ENCODE peak calls at places on chromosomes 12 and 14, in seven cellular contexts. D is CD8-positive, alpha-beta T cell; A is WTC11; G is activated CD8-positive, alpha-beta T cell treated with anti-CD3 and anti-CD28 coated beads, Interleukin-2, amount 10 ng/mL, durations not matched to agents 7 days and 5 days; W is left lung; X is stimulated activated naive CD8-positive, alpha-beta T cell treated with anti-CD3 and anti-CD28 coated beads, Interleukin-15, amount 100 ng/mL, for 72 hours; Q is aorta. B is an unnamed sample.

GRCh38 chr12:24424376-24424775 is 474.9 kb upstream of the SOX5 start:
- ATAC-seq in D (no peak), A (no peak), G (no peak), W (no peak), X (no peak), Q (no peak), B (no peak)

GRCh38 chr14:68921666-68922065 is 57.4 kb downstream of the ACTN1 start:
- ATAC-seq in D (no peak), A (peak), G (no peak), W (no peak), X (no peak), Q (no peak), B (no peak)

GRCh38 chr12:47882796-47883546 is 21.8 kb downstream of the VDR start:
- ATAC-seq in D (peak), A (peak), G (peak), W (peak), X (peak), Q (peak), B (peak)

GRCh38 chr12:5739862-5740370 is 205.1 kb downstream of the ANO2 start:
- ATAC-seq in D (no peak), A (no peak), G (no peak), W (no peak), X (no peak), Q (no peak), B (no peak)

GRCh38 chr12:111773801-111774551 is 7.2 kb downstream of the ALDH2 start:
- ATAC-seq in D (no peak), A (no peak), G (no peak), W (peak), X (no peak), Q (peak), B (peak)

GRCh38 chr12:75981247-75981646 is 50.3 kb downstream of the PHLDA1 start:
- ATAC-seq in D (no peak), A (no peak), G (no peak), W (no peak), X (no peak), Q (no peak), B (no peak)

GRCh38 chr12:75560167-75560566 is 48.8 kb upstream of the KRR1 start:
- ATAC-seq in D (no peak), A (peak), G (no peak), W (peak), X (no peak), Q (no peak), B (peak)

GRCh38 chr14:58275527-58276190 is 22.7 kb upstream of the ARID4A start:
- ATAC-seq in D (no peak), A (no peak), G (peak), W (no peak), X (peak), Q (no peak), B (no peak)

GRCh38 chr12:113227169-113227568 is 5.9 kb downstream of the TPCN1 start:
- ATAC-seq in D (no peak), A (no peak), G (no peak), W (no peak), X (no peak), Q (peak), B (no peak)

GRCh38 chr14:60862283-60862682 is 118.6 kb downstream of the TRMT5 start:
- ATAC-seq in D (no peak), A (no peak), G (no peak), W (peak), X (no peak), Q (peak), B (peak)

GRCh38 chr12:53023-53734 is 13.4 kb upstream of the IQSEC3 start:
- ATAC-seq in D (no peak), A (no peak), G (no peak), W (no peak), X (no peak), Q (no peak), B (no peak)

GRCh38 chr12:47349770-47350408 is 270.1 kb upstream of the AMIGO2 start:
- ATAC-seq in D (peak), A (no peak), G (peak), W (no peak), X (peak), Q (no peak), B (no peak)

GRCh38 chr14:68670344-68670725 is 122.5 kb downstream of the ZFP36L1 start:
- ATAC-seq in D (no peak), A (no peak), G (no peak), W (no peak), X (no peak), Q (no peak), B (no peak)

GRCh38 chr14:24895622-24896021 is 154.3 kb downstream of the STXBP6 start:
- ATAC-seq in D (no peak), A (no peak), G (no peak), W (no peak), X (no peak), Q (no peak), B (no peak)

GRCh38 chr12:88029093-88029665 is at the start of gene C12orf50:
- ATAC-seq in D (no peak), A (no peak), G (no peak), W (no peak), X (no peak), Q (no peak), B (no peak)

GRCh38 chr12:66002812-66003211 is 127.7 kb downstream of the LLPH start:
- ATAC-seq in D (no peak), A (no peak), G (no peak), W (no peak), X (no peak), Q (no peak), B (no peak)

GRCh38 chr14:81837304-81837703 is 303.7 kb upstream of the SEL1L start:
- ATAC-seq in D (no peak), A (no peak), G (no peak), W (no peak), X (no peak), Q (no peak), B (no peak)

B was measured in esophagus mucosa.